ENCODE peak calls at places on chromosomes 1 and 21, in nine cellular contexts. A is left cardiac atrium; J is esophagus squamous epithelium; T is pancreas; O is H54; F is epithelial cell of esophagus; H is activated naive CD4-positive, alpha-beta T cell; Z is SW480; N is astrocyte of the cerebellum. V is an unnamed sample.

GRCh38 chr1:75855010-75855409 is 58.3 kb downstream of the MSH4 start:
- DNase-seq in A (no peak), J (no peak), T (no peak), O (no peak), F (peak), H (no peak), Z (peak), N (no peak), V (no peak)

GRCh38 chr21:44050276-44050675 is 38.2 kb downstream of the TRAPPC10 start:
- DNase-seq in A (no peak), J (no peak), T (no peak), O (no peak), F (no peak), H (no peak), Z (no peak), N (no peak), V (no peak)

GRCh38 chr1:211348547-211348946 is 21.9 kb downstream of the TRAF5 start:
- DNase-seq in A (no peak), J (no peak), T (no peak), O (no peak), F (no peak), H (no peak), Z (no peak), N (no peak), V (no peak)

GRCh38 chr1:115545791-115546733 is 95.7 kb upstream of the VANGL1 start:
- DNase-seq in A (peak), J (no peak), T (peak), O (peak), F (peak), H (no peak), Z (peak), N (peak), V (peak)

GRCh38 chr1:176949033-176949662 is 215.4 kb downstream of the ASTN1 start:
- DNase-seq in A (peak), J (no peak), T (peak), O (peak), F (peak), H (no peak), Z (peak), N (no peak), V (peak)

GRCh38 chr21:42558846-42559245 is 45.2 kb downstream of the SLC37A1 start:
- DNase-seq in A (peak), J (no peak), T (no peak), O (no peak), F (no peak), H (no peak), Z (no peak), N (no peak), V (no peak)

GRCh38 chr1:182761396-182762395 is 27.9 kb upstream of the NPL start:
- DNase-seq in A (no peak), J (no peak), T (no peak), O (no peak), F (peak), H (no peak), Z (no peak), N (no peak), V (no peak)

GRCh38 chr1:151992345-151993083 is 1.1 kb downstream of the S100A10 start:
- DNase-seq in A (peak), J (peak), T (peak), O (no peak), F (peak), H (no peak), Z (peak), N (peak), V (peak)

GRCh38 chr1:180211860-180212229 is 18.2 kb upstream of the LHX4 start:
- DNase-seq in A (no peak), J (no peak), T (no peak), O (no peak), F (no peak), H (no peak), Z (no peak), N (no peak), V (no peak)